ENCODE peak calls at places on chromosome 10, in five cellular contexts. Z is tibial nerve, B is brain microvascular endothelial cell, W is WTC11, H is ovary. Y is an unnamed sample.

GRCh38 chr10:87706731-87707130 is 47.1 kb downstream of the PAPSS2 start:
- DNase-seq in Z (no peak), B (no peak), H (no peak), W (no peak), Y (no peak)

GRCh38 chr10:49497358-49497757 is 41.6 kb downstream of the ERCC6 start:
- DNase-seq in W (no peak), H (no peak), Z (no peak), B (no peak), Y (no peak)

GRCh38 chr10:125936331-125936730 is 40.0 kb downstream of the FANK1 start:
- DNase-seq in Z (no peak), H (no peak), B (no peak), W (no peak), Y (no peak)

GRCh38 chr10:16904049-16904448 is 86.8 kb upstream of the RSU1 start:
- DNase-seq in B (no peak), Z (no peak), W (no peak), H (no peak), Y (no peak)

GRCh38 chr10:103643381-103643780 is 149.9 kb downstream of the NEURL1 start:
- DNase-seq in H (no peak), B (no peak), W (no peak), Z (no peak), Y (no peak)

GRCh38 chr10:97069576-97070362 is 116.0 kb downstream of the SLIT1 start:
- DNase-seq in Z (no peak), W (no peak), H (no peak), B (peak), Y (no peak)

GRCh38 chr10:26780793-26781601 is 79.8 kb downstream of the ABI1 start:
- DNase-seq in H (no peak), W (no peak), Z (no peak), B (peak), Y (no peak)

GRCh38 chr10:127117125-127117524 is 79.3 kb downstream of the INSYN2A start:
- DNase-seq in W (peak), B (peak), H (peak), Z (peak), Y (peak)

GRCh38 chr10:22903694-22904093 is 24.2 kb upstream of the ARMC3 start:
- DNase-seq in Z (no peak), W (no peak), B (no peak), H (no peak), Y (no peak)

GRCh38 chr10:13066527-13066926 is 33.4 kb upstream of the OPTN start:
- DNase-seq in Z (no peak), H (no peak), W (no peak), B (no peak), Y (no peak)

GRCh38 chr10:121781101-121781500 is 146.7 kb downstream of the ATE1 start:
- DNase-seq in B (no peak), Z (no peak), H (no peak), W (no peak), Y (no peak)

GRCh38 chr10:23693895-23694294 is 255.0 kb downstream of the OTUD1 start:
- DNase-seq in Z (no peak), W (peak), B (no peak), H (no peak), Y (no peak)

GRCh38 chr10:29533046-29533445 is 101.7 kb downstream of the SVIL start:
- DNase-seq in B (no peak), Z (no peak), H (no peak), W (no peak), Y (no peak)

GRCh38 chr10:124648738-124649137 is 95.4 kb downstream of the FAM53B start:
- DNase-seq in B (peak), Z (peak), H (peak), W (no peak), Y (peak)

GRCh38 chr10:73625004-73625883 is 16.0 kb downstream of the MYOZ1 start:
- DNase-seq in Z (no peak), B (peak), H (peak), W (peak), Y (peak)

GRCh38 chr10:102796407-102797176 is 40.6 kb downstream of the CYP17A1 start:
- DNase-seq in W (no peak), B (peak), H (peak), Z (peak), Y (no peak)

GRCh38 chr10:95503012-95503411 is 58.2 kb downstream of the SORBS1 start:
- DNase-seq in H (no peak), Z (no peak), B (no peak), W (no peak), Y (no peak)

GRCh38 chr10:77970869-77971803 is 44.6 kb upstream of the DLG5 start:
- DNase-seq in Z (peak), W (no peak), H (peak), B (peak), Y (no peak)

GRCh38 chr10:34955391-34955790 is 134.8 kb downstream of the CUL2 start:
- DNase-seq in W (no peak), Z (no peak), H (no peak), B (no peak), Y (no peak)

GRCh38 chr10:70927221-70927943 is 39.0 kb upstream of the PCBD1 start:
- DNase-seq in W (no peak), B (peak), H (no peak), Z (no peak), Y (no peak)

GRCh38 chr10:115710136-115710535 is 562.9 kb downstream of the GFRA1 start:
- DNase-seq in B (no peak), H (no peak), W (no peak), Z (no peak), Y (no peak)

GRCh38 chr10:53401536-53401935 is 629.0 kb upstream of the MBL2 start:
- DNase-seq in B (no peak), W (no peak), H (no peak), Z (no peak), Y (no peak)

GRCh38 chr10:51034769-51035168 is 39.5 kb upstream of the PRKG1 start:
- DNase-seq in B (no peak), W (no peak), Z (no peak), H (no peak), Y (no peak)

GRCh38 chr10:126930506-126931458 is 25.6 kb downstream of the DOCK1 start:
- DNase-seq in Z (no peak), W (no peak), H (no peak), B (peak), Y (no peak)

GRCh38 chr10:72320676-72321247 is 34.0 kb downstream of the DNAJB12 start:
- DNase-seq in Z (peak), H (peak), B (peak), W (peak), Y (no peak)

GRCh38 chr10:106608101-106608500 is 556.4 kb downstream of the SORCS1 start:
- DNase-seq in B (no peak), H (no peak), Z (no peak), W (no peak), Y (no peak)

GRCh38 chr10:4267084-4267774 is 482.2 kb upstream of the KLF6 start:
- DNase-seq in H (no peak), W (no peak), Z (no peak), B (no peak), Y (no peak)
- TF ChIP-seq CTCF in H (no peak), W (no peak), Z (no peak), B (peak), Y (no peak)

DNA sequence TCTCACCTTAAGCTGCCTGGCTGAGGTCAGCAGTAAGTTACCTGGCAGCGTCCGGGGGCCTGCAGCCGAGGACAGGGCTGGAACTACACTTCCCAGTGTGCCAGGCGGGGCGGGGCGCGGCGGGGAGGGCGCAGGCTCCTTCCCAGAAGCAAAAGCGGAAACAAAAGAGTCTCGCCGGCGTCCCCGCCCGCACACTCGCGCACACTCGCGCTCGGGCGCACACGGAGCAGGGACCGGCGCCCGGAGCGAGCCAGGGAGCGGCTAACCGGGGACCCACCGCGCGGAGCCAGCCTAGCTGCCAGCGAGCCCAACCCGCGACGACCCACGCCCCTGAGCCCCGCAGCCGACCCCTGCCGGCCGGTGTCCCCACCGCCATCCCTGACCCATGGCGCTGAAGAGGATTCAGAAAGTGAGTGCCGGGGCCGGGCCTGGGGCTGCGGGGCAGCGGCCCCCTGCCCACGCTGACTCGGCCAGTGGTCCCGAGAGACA is at the start of gene UBE2D1:
- DNase-seq in W (peak), B (peak), H (peak), Z (peak), Y (peak)
- TF ChIP-seq CTCF in W (no peak), B (peak), H (no peak), Z (no peak), Y (no peak)

DNA sequence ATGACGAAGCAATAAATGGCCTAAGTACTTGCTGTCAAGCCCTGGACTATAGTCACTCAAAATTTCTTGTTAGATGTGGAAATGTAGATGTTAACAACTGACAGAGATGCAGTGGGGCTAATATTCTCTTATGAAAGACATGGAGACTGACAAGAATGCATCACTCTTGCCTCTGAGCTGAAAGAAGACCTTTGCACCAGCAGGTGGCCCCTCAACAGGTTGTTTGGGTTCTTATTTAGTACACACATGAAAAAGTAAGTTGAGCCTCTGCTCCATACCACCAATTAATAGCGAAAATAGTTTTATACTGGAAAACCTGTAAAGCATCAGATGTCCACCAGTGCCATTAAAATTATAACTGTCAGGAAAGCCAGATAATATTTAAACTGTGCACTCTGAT is 26.2 kb upstream of the FAM13C start:
- DNase-seq in B (no peak), W (no peak), Z (no peak), H (no peak), Y (no peak)
- TF ChIP-seq CTCF in B (no peak), W (no peak), Z (no peak), H (no peak), Y (no peak)

GRCh38 chr10:60098676-60099601 is 192.6 kb upstream of the CCDC6 start:
- DNase-seq in Z (no peak), H (no peak), W (no peak), B (peak), Y (no peak)
- TF ChIP-seq CTCF in Z (no peak), H (no peak), W (no peak), B (peak), Y (peak)

GRCh38 chr10:117005454-117006055 is 568 bp upstream of the SHTN1 start:
- DNase-seq in Z (no peak), W (peak), B (no peak), H (peak), Y (peak)
- TF ChIP-seq CTCF in Z (no peak), W (no peak), B (no peak), H (no peak), Y (no peak)

DNA sequence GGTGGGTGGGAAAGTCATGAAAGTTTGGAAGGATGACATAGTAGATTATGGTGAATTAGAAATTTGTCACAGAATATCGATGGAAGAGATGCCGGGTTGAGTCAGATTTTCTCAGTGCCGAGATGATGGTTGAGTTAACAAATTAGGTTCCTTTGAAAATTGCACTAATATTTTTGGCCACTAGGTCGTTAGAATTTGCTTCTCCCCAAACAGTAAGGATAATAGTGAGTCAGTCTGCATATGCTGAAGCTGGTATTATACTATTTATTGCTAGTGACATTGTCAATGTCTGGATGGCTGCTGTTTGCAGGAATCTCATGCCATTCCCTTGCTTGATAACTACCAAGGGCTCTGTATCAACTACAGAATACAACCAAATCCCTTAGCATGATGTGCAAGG is 37.7 kb upstream of the MINDY3 start:
- DNase-seq in H (no peak), B (peak), Z (no peak), W (no peak), Y (no peak)
- TF ChIP-seq CTCF in H (no peak), B (peak), Z (no peak), W (no peak), Y (peak)